ENCODE peak calls at places on chromosomes 7 and 10, in seven cellular contexts. L is trophoblast cell, E is H9, T is mesendoderm, K is neuronal stem cell, V is IMR-90, S is mesenchymal stem cell. A is an unnamed sample.

GRCh38 chr10:27819781-27820531 is 74.3 kb upstream of the MKX start:
- DNase-seq in T (no peak), K (no peak), S (peak; percentile 6), E (no peak), L (peak; percentile 50), V (peak; percentile 66), A (no peak)

GRCh38 chr7:714251-714671 is 12.2 kb upstream of the DNAAF5 start:
- DNase-seq in S (no peak), V (no peak), K (no peak), E (no peak), L (no peak), T (no peak), A (no peak)

GRCh38 chr7:140923358-140924006 is 1.2 kb downstream of the BRAF start:
- DNase-seq in S (peak; percentile 46), K (peak; percentile 15), T (peak; percentile 39), E (no peak), L (peak; percentile 31), V (no peak), A (no peak)

GRCh38 chr7:102101926-102102325 is 184.7 kb upstream of the SH2B2 start:
- DNase-seq in K (no peak), L (no peak), T (no peak), V (no peak), S (no peak), E (no peak), A (no peak)

GRCh38 chr10:47044741-47045140 is 133.5 kb downstream of the PTPN20 start:
- DNase-seq in V (no peak), T (no peak), S (no peak), L (no peak), K (no peak), E (no peak), A (no peak)

GRCh38 chr10:46079831-46080585 is 33.9 kb upstream of the MSMB start:
- DNase-seq in K (no peak), L (peak; percentile 91), T (no peak), V (no peak), S (peak; percentile 32), E (no peak), A (no peak)

GRCh38 chr7:107064255-107064654 is 19.8 kb downstream of the PRKAR2B start:
- DNase-seq in T (no peak), S (no peak), V (no peak), E (no peak), L (no peak), K (no peak), A (no peak)

GRCh38 chr10:38600696-38601095 is 506.6 kb downstream of the ZNF37A start:
- DNase-seq in E (no peak), V (no peak), S (no peak), K (no peak), L (no peak), T (no peak), A (no peak)

GRCh38 chr7:26363465-26363864 is 71.8 kb downstream of the SNX10 start:
- DNase-seq in V (no peak), E (no peak), K (no peak), T (no peak), L (no peak), S (no peak), A (no peak)

GRCh38 chr7:129611246-129612111 is at the start of gene NRF1:
- DNase-seq in L (peak; percentile 96), T (peak; percentile 93), S (peak; percentile 91), E (peak; percentile 79), V (peak; percentile 89), K (peak; percentile 86), A (peak; percentile 86)

GRCh38 chr7:27133409-27134157 is 3.0 kb upstream of the HOXA4 start:
- DNase-seq in S (no peak), V (no peak), K (no peak), E (no peak), T (no peak), L (no peak), A (peak; percentile 38)

GRCh38 chr10:97778452-97779302 is 6.9 kb upstream of the SFRP5 start:
- DNase-seq in E (no peak), V (no peak), K (no peak), T (no peak), L (no peak), S (no peak), A (no peak)

GRCh38 chr7:64602518-64602917 is 39.6 kb upstream of the ZNF680 start:
- DNase-seq in S (no peak), L (no peak), K (no peak), V (peak; percentile 39), T (no peak), E (no peak), A (no peak)

GRCh38 chr7:123041085-123041484 is 45.6 kb upstream of the TAS2R16 start:
- DNase-seq in T (no peak), V (no peak), E (no peak), L (peak; percentile 5), S (peak; percentile 1), K (no peak), A (no peak)

GRCh38 chr10:86389441-86390193 is 23.0 kb upstream of the GRID1 start:
- DNase-seq in T (peak; percentile 95), L (peak; percentile 60), E (peak; percentile 94), K (no peak), S (peak; percentile 57), V (peak; percentile 19), A (peak; percentile 69)

GRCh38 chr10:74825033-74825370 is 1.4 kb upstream of the KAT6B start:
- DNase-seq in S (peak; percentile 26), T (no peak), E (peak; percentile 44), L (no peak), V (no peak), K (peak; percentile 41), A (peak; percentile 70)

GRCh38 chr7:37065779-37066271 is 341.5 kb upstream of the AOAH start:
- DNase-seq in S (peak; percentile 22), V (peak; percentile 44), K (no peak), T (no peak), E (no peak), L (no peak), A (no peak)

GRCh38 chr10:129031233-129032150 is 435.5 kb upstream of the MGMT start:
- DNase-seq in E (peak; percentile 82), V (peak; percentile 12), K (peak; percentile 54), S (peak; percentile 38), T (peak; percentile 74), L (peak; percentile 55), A (peak; percentile 80)

GRCh38 chr10:14579405-14579804 is 195.3 kb downstream of the FAM107B start:
- DNase-seq in K (no peak), T (no peak), S (no peak), E (no peak), V (peak; percentile 44), L (peak; percentile 74), A (no peak)

GRCh38 chr7:149562602-149563001 is 65.0 kb upstream of the ZNF746 start:
- DNase-seq in V (peak; percentile 63), E (no peak), S (peak; percentile 34), K (no peak), L (peak; percentile 89), T (no peak), A (no peak)

GRCh38 chr7:42947531-42947930 is 15.4 kb downstream of the MRPL32 start:
- DNase-seq in V (no peak), L (no peak), E (no peak), K (no peak), T (no peak), S (peak; percentile 30), A (no peak)

GRCh38 chr7:95690367-95690947 is 81.9 kb upstream of the DYNC1I1 start:
- DNase-seq in V (peak; percentile 41), K (peak; percentile 35), L (peak; percentile 48), S (peak; percentile 75), T (peak; percentile 64), E (no peak), A (no peak)

GRCh38 chr10:78288716-78289115 is 255.1 kb downstream of the RPS24 start:
- DNase-seq in E (no peak), V (no peak), L (no peak), K (no peak), T (no peak), S (no peak), A (no peak)

GRCh38 chr7:111730476-111731300 is 168.4 kb upstream of the IMMP2L start:
- DNase-seq in T (peak; percentile 58), K (peak; percentile 33), V (peak; percentile 47), S (peak; percentile 11), E (no peak), L (peak; percentile 52), A (no peak)

GRCh38 chr10:128047991-128048826 is 78.0 kb downstream of the MKI67 start:
- DNase-seq in L (peak; percentile 90), T (no peak), V (peak; percentile 53), S (peak; percentile 50), E (no peak), K (no peak), A (no peak)

GRCh38 chr7:44643206-44643605 is 36.8 kb downstream of the OGDH start:
- DNase-seq in T (no peak), K (no peak), S (no peak), L (no peak), V (no peak), E (no peak), A (no peak)
- H2BK120ac ChIP-seq in T (no peak overlapping the region), K (no peak overlapping the region), S (no peak overlapping the region), L (no peak overlapping the region), V (no peak overlapping the region), E (no peak overlapping the region), A (no peak overlapping the region)

GRCh38 chr10:91229683-91230082 is 9.2 kb downstream of the PCGF5 start:
- DNase-seq in S (no peak), L (no peak), E (no peak), V (no peak), T (no peak), K (no peak), A (no peak)
- H3K18ac ChIP-seq in S (no peak overlapping the region), L (no peak overlapping the region), E (no peak overlapping the region), V (no peak overlapping the region), T (no peak overlapping the region), K (no peak overlapping the region), A (no peak overlapping the region)

DNA sequence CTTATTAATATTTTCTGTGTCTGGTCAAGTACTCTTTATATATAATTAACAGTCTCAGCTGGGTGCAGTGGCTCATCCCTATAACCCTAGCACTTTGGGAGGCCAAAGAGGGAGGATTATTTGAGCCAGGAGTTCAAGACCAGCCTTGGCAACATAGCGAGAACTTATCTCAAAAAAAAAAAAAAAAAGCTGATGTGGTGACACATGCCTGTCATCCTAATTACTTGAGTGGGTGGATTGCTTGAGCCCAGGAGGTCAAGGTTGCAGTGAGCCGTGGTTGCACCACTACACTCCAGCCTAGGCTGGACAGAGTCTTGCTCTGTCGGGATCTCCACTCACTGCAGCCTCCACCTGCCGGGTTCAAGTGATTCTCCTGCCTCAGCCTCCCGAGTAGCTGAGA is 6.7 kb upstream of the ELOVL3 start:
- DNase-seq in E (no peak), K (no peak), V (no peak), L (no peak), S (no peak), T (no peak), A (no peak)
- H2BK120ac ChIP-seq in E (no peak overlapping the region), K (no peak overlapping the region), V (no peak overlapping the region), L (no peak overlapping the region), S (no peak overlapping the region), T (no peak overlapping the region), A (no peak overlapping the region)

GRCh38 chr10:33334839-33335549 is 527 bp upstream of the NRP1 start:
- DNase-seq in S (peak; percentile 91), L (peak; percentile 58), V (peak; percentile 87), K (peak; percentile 76), T (peak; percentile 87), E (peak; percentile 73), A (peak; percentile 82)

GRCh38 chr10:33336606-33337334 is 2.3 kb upstream of the NRP1 start:
- DNase-seq in E (peak; percentile 48), T (peak; percentile 64), L (peak; percentile 11), S (no peak), V (no peak), K (peak; percentile 45), A (no peak)

GRCh38 chr10:33335800-33336605 is 1.5 kb upstream of the NRP1 start:
- DNase-seq in K (peak; percentile 35), S (peak; percentile 42), V (peak; percentile 44), L (peak; percentile 44), T (peak; percentile 50), E (peak; percentile 49), A (no peak)

GRCh38 chr10:33334170-33334838 is at the start of gene NRP1:
- DNase-seq in S (no peak), L (peak; percentile 55), V (no peak), E (peak; percentile 29), T (peak; percentile 75), K (peak; percentile 56), A (peak; percentile 64)

GRCh38 chr10:33335550-33335799 is 1.0 kb upstream of the NRP1 start:
- DNase-seq in L (peak; percentile 42), V (no peak), S (no peak), K (no peak), T (no peak), E (peak; percentile 28), A (no peak)
- H3K18ac ChIP-seq in L (peak overlapping the region; percentile 96), V (no peak overlapping the region), S (peak overlapping the region; percentile 97), K (peak overlapping the region; percentile 98), T (peak overlapping the region; percentile 46), E (no peak overlapping the region), A (no peak overlapping the region)